ENCODE peak calls at places on chromosomes 12 and 14, in four cellular contexts. One of them, this sample, is unnamed.

GRCh38 chr12:11648514-11649412 is 711 bp upstream of the ETV6 start:
- DNase-seq in A172: peak; percentile 62
- DNase-seq in AG20443: peak; percentile 87
- DNase-seq in left ventricle myocardium inferior: peak; percentile 58
- DNase-seq in this sample: peak; percentile 89

GRCh38 chr12:12367096-12367998 is 10.5 kb downstream of the BORCS5 start:
- DNase-seq in A172: no peak
- DNase-seq in AG20443: no peak
- DNase-seq in left ventricle myocardium inferior: no peak
- DNase-seq in this sample: no peak

GRCh38 chr14:55807059-55807499 is 227.1 kb downstream of the KTN1 start:
- DNase-seq in A172: peak; percentile 62
- DNase-seq in AG20443: peak; percentile 11
- DNase-seq in left ventricle myocardium inferior: peak; percentile 87
- DNase-seq in this sample: peak; percentile 75

GRCh38 chr12:89345830-89346740 is 6.2 kb downstream of the DUSP6 start:
- DNase-seq in A172: peak; percentile 65
- DNase-seq in AG20443: peak; percentile 19
- DNase-seq in left ventricle myocardium inferior: peak; percentile 45
- DNase-seq in this sample: no peak

GRCh38 chr12:1644523-1645438 is 15.8 kb downstream of the WNT5B start:
- DNase-seq in A172: no peak
- DNase-seq in AG20443: peak; percentile 90
- DNase-seq in left ventricle myocardium inferior: peak; percentile 88
- DNase-seq in this sample: no peak

GRCh38 chr12:48159976-48160525 is 2.7 kb upstream of the ASB8 start:
- DNase-seq in A172: no peak
- DNase-seq in AG20443: no peak
- DNase-seq in left ventricle myocardium inferior: no peak
- DNase-seq in this sample: no peak

GRCh38 chr14:21714318-21714929 is 40.8 kb upstream of the OR4E1 start:
- DNase-seq in A172: no peak
- DNase-seq in AG20443: no peak
- DNase-seq in left ventricle myocardium inferior: no peak
- DNase-seq in this sample: no peak

GRCh38 chr14:41718477-41719166 is 111.9 kb downstream of the LRFN5 start:
- DNase-seq in A172: no peak
- DNase-seq in AG20443: no peak
- DNase-seq in left ventricle myocardium inferior: no peak
- DNase-seq in this sample: no peak

GRCh38 chr14:101101456-101102056 is 198.0 kb upstream of the RTL1 start:
- DNase-seq in A172: no peak
- DNase-seq in AG20443: peak; percentile 9
- DNase-seq in left ventricle myocardium inferior: no peak
- DNase-seq in this sample: peak; percentile 29

GRCh38 chr12:569091-569676 is 94.1 kb downstream of the NINJ2 start:
- DNase-seq in A172: no peak
- DNase-seq in AG20443: no peak
- DNase-seq in left ventricle myocardium inferior: no peak
- DNase-seq in this sample: no peak

GRCh38 chr12:51897181-51897580 is 9.3 kb downstream of the ANKRD33 start:
- DNase-seq in A172: no peak
- DNase-seq in AG20443: peak; percentile 75
- DNase-seq in left ventricle myocardium inferior: no peak
- DNase-seq in this sample: no peak

GRCh38 chr12:83759906-83760305 is 1073.2 kb downstream of the TMTC2 start:
- DNase-seq in A172: no peak
- DNase-seq in AG20443: no peak
- DNase-seq in left ventricle myocardium inferior: no peak
- DNase-seq in this sample: no peak

GRCh38 chr14:93720076-93720815 is 68.0 kb downstream of the PRIMA1 start:
- DNase-seq in A172: no peak
- DNase-seq in AG20443: no peak
- DNase-seq in left ventricle myocardium inferior: no peak
- DNase-seq in this sample: no peak

GRCh38 chr14:68111733-68112270 is 292.2 kb downstream of the RAD51B start:
- DNase-seq in A172: no peak
- DNase-seq in AG20443: no peak
- DNase-seq in left ventricle myocardium inferior: no peak
- DNase-seq in this sample: no peak

GRCh38 chr12:110702081-110702480 is 13.2 kb upstream of the HVCN1 start:
- DNase-seq in A172: no peak
- DNase-seq in AG20443: no peak
- DNase-seq in left ventricle myocardium inferior: no peak
- DNase-seq in this sample: no peak

GRCh38 chr12:80939231-80939950 is 1.7 kb upstream of the LIN7A start:
- DNase-seq in A172: no peak
- DNase-seq in AG20443: no peak
- DNase-seq in left ventricle myocardium inferior: no peak
- DNase-seq in this sample: peak; percentile 49

GRCh38 chr14:92744198-92744597 is 4.2 kb downstream of the LGMN start:
- DNase-seq in A172: no peak
- DNase-seq in AG20443: no peak
- DNase-seq in left ventricle myocardium inferior: no peak
- DNase-seq in this sample: no peak

GRCh38 chr14:58701156-58701555 is 63.4 kb downstream of the DACT1 start:
- DNase-seq in A172: no peak
- DNase-seq in AG20443: no peak
- DNase-seq in left ventricle myocardium inferior: no peak
- DNase-seq in this sample: no peak

GRCh38 chr14:79596531-79596930 is 614.8 kb downstream of the DIO2 start:
- DNase-seq in A172: peak; percentile 77
- DNase-seq in AG20443: peak; percentile 10
- DNase-seq in left ventricle myocardium inferior: no peak
- DNase-seq in this sample: no peak

GRCh38 chr14:103699901-103700752 is 15.1 kb downstream of the XRCC3 start:
- DNase-seq in A172: no peak
- DNase-seq in AG20443: no peak
- DNase-seq in left ventricle myocardium inferior: peak; percentile 21
- DNase-seq in this sample: no peak

GRCh38 chr12:46209914-46210834 is 58.7 kb downstream of the SLC38A1 start:
- DNase-seq in A172: no peak
- DNase-seq in AG20443: no peak
- DNase-seq in left ventricle myocardium inferior: peak; percentile 41
- DNase-seq in this sample: no peak

GRCh38 chr14:101501341-101501740 is 60.0 kb upstream of the DIO3 start:
- DNase-seq in A172: no peak
- DNase-seq in AG20443: no peak
- DNase-seq in left ventricle myocardium inferior: no peak
- DNase-seq in this sample: no peak

GRCh38 chr14:96297000-96297399 is 41.0 kb downstream of the BDKRB1 start:
- DNase-seq in A172: no peak
- DNase-seq in AG20443: no peak
- DNase-seq in left ventricle myocardium inferior: no peak
- DNase-seq in this sample: no peak

GRCh38 chr14:97264516-97265230 is 467.5 kb downstream of the VRK1 start:
- DNase-seq in A172: no peak
- DNase-seq in AG20443: no peak
- DNase-seq in left ventricle myocardium inferior: no peak
- DNase-seq in this sample: no peak

GRCh38 chr14:103104654-103105511 is 10.4 kb downstream of the EXOC3L4 start:
- DNase-seq in A172: no peak
- DNase-seq in AG20443: peak; percentile 82
- DNase-seq in left ventricle myocardium inferior: peak; percentile 73
- DNase-seq in this sample: peak; percentile 64

GRCh38 chr12:105831372-105831771 is 307.4 kb downstream of the NUAK1 start:
- DNase-seq in A172: no peak
- DNase-seq in AG20443: no peak
- DNase-seq in left ventricle myocardium inferior: no peak
- DNase-seq in this sample: no peak